ENCODE peak calls at places on chromosome 12, in nine cellular contexts. I is upper lobe of right lung, K is psoas muscle, Q is GM13976, Z is choroid plexus epithelial cell, V is GM10248, N is osteocyte, E is progenitor cell of endocrine pancreas, H is astrocyte of the spinal cord. X is an unnamed sample.

GRCh38 chr12:132362966-132363660 is 33.7 kb upstream of the GALNT9 start:
- DNase-seq in Z (no peak), H (no peak), N (no peak), V (no peak), K (no peak), E (no peak), I (peak), Q (no peak), X (no peak)

GRCh38 chr12:8603858-8604257 is 8.8 kb downstream of the AICDA start:
- DNase-seq in Z (peak), H (no peak), I (no peak), K (no peak), N (no peak), E (no peak), Q (no peak), V (no peak), X (no peak)

GRCh38 chr12:125032466-125033152 is 32.6 kb upstream of the AACS start:
- DNase-seq in I (peak), V (no peak), K (no peak), Z (no peak), N (no peak), Q (no peak), E (no peak), H (no peak), X (no peak)

GRCh38 chr12:126936181-126936851 is 1330.7 kb upstream of the TMEM132C start:
- DNase-seq in E (no peak), K (peak), N (no peak), I (no peak), V (no peak), Q (no peak), Z (no peak), H (peak), X (no peak)

GRCh38 chr12:58502236-58502635 is 418.1 kb downstream of the LRIG3 start:
- DNase-seq in N (no peak), K (no peak), Z (peak), Q (no peak), V (no peak), E (no peak), H (peak), I (no peak), X (no peak)

GRCh38 chr12:77995436-77996167 is 164.9 kb downstream of the NAV3 start:
- DNase-seq in V (peak), K (no peak), H (peak), I (no peak), Q (peak), N (no peak), Z (peak), E (no peak), X (no peak)

GRCh38 chr12:53454710-53455109 is 2.8 kb downstream of the PCBP2 start:
- DNase-seq in K (no peak), Z (no peak), I (no peak), E (no peak), H (no peak), V (no peak), N (no peak), Q (no peak), X (no peak)

GRCh38 chr12:119695034-119695433 is 27.1 kb downstream of the PRKAB1 start:
- DNase-seq in N (no peak), E (no peak), Z (peak), V (no peak), I (no peak), K (no peak), Q (peak), H (no peak), X (no peak)

GRCh38 chr12:8780389-8780788 is 42.0 kb upstream of the A2ML1 start:
- DNase-seq in I (no peak), H (peak), K (no peak), N (no peak), Q (peak), V (no peak), Z (peak), E (no peak), X (peak)

GRCh38 chr12:10358131-10358530 is 31.7 kb downstream of the KLRK1 start:
- DNase-seq in V (no peak), I (no peak), H (no peak), E (no peak), Q (no peak), Z (no peak), K (no peak), N (no peak), X (no peak)

GRCh38 chr12:88553941-88554658 is 26.2 kb downstream of the KITLG start:
- DNase-seq in Q (no peak), E (no peak), N (no peak), H (peak), I (no peak), K (no peak), Z (peak), V (no peak), X (no peak)

GRCh38 chr12:3285570-3285969 is 205.4 kb upstream of the PRMT8 start:
- DNase-seq in Q (no peak), I (no peak), K (no peak), E (no peak), Z (no peak), N (no peak), H (no peak), V (no peak), X (no peak)

GRCh38 chr12:119020377-119021360 is 39.3 kb downstream of the SRRM4 start:
- DNase-seq in H (no peak), E (peak), N (peak), Q (peak), K (no peak), I (peak), Z (no peak), V (peak), X (peak)

GRCh38 chr12:94143444-94143843 is 4.9 kb upstream of the PLXNC1 start:
- DNase-seq in V (no peak), H (no peak), N (no peak), K (no peak), Q (no peak), Z (no peak), E (no peak), I (no peak), X (no peak)

GRCh38 chr12:94141004-94141764 is 7.2 kb upstream of the PLXNC1 start:
- DNase-seq in N (no peak), Q (no peak), E (no peak), Z (no peak), H (no peak), K (no peak), V (no peak), I (no peak), X (no peak)

GRCh38 chr12:94139816-94140215 is 8.6 kb upstream of the PLXNC1 start:
- DNase-seq in E (no peak), Z (no peak), V (no peak), H (no peak), K (no peak), I (no peak), Q (no peak), N (no peak), X (no peak)

GRCh38 chr12:94141892-94142291 is 6.5 kb upstream of the PLXNC1 start:
- DNase-seq in V (no peak), E (no peak), H (no peak), I (no peak), Q (no peak), Z (no peak), K (no peak), N (no peak), X (no peak)

DNA sequence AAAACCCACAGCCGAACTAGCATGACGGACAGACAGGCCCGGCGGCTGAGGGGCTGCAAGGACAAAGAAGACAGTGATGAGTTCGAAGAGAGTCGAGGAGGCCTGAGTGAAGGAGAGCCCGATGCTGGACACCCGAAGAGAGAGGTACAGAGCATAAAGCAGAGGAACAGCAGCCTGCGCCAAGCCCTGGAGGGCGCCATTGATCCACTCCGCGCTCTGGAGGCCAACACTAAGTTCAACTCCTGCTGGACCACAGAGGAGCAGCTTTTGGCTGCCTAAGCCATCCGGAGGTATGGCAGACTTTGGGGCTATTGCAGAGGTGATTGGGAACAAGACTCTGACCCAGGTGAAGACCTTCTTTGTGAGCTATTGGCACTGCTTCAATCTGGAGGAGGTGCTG is 7.8 kb upstream of the PLXNC1 start:
- DNase-seq in H (no peak), K (no peak), N (no peak), E (no peak), Q (peak), I (no peak), Z (peak), V (peak), X (peak)
- TF ChIP-seq CTCF in H (peak), K (no peak), N (peak), E (peak), Q (peak), I (peak), Z (peak), V (peak), X (peak)

DNA sequence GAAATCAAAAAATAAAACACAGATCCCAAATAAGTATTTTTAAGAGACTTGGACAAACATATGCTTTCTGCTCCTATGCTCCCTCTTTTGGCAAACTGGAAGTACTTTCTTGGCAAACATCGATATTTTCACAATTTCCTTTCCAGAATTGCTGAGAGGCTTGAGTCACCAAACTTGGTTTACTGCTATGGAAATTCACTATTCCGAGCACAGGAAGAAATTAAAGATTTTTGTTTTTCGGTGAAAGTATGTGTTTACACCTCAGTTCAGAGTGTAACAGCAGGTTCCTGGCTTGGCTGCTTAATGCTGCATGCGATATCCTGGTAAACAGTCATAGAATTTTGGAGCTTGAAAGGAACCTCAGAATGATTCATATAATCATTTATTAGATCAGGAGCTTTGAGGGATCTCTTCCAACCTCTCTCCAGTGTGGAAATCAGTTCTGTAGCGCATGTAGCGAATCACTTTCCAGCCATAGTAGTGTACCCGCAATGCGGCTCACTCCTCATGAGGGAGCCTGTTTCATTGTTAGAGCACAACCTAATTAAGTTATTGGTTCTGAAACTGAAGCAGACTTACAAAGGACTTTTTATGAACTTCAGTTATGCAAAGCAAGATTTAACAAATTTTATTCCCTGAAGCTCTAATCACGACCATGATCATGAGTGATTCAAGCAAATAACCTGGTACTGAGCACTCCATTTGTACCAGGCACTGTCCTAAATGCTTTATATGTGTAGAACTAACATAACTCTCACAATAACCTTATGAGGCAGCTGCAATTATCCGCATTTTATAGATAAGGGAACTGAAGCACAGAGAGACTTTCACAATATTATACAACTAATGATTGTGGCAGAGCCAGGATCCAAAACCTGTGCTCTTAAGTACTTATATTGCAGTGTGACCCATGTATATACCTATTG is 56.4 kb upstream of the ATP2A2 start:
- DNase-seq in E (no peak), Z (peak), Q (no peak), V (no peak), H (peak), N (no peak), I (no peak), K (no peak), X (no peak)
- TF ChIP-seq CTCF in E (peak), Z (peak), Q (no peak), V (no peak), H (peak), N (peak), I (peak), K (peak), X (peak)

GRCh38 chr12:5971194-5971850 is 26.3 kb upstream of the ANO2 start:
- DNase-seq in I (no peak), E (peak), V (no peak), N (peak), Z (no peak), H (no peak), Q (no peak), K (no peak), X (no peak)

GRCh38 chr12:5967645-5968415 is 22.8 kb upstream of the ANO2 start:
- DNase-seq in Q (no peak), H (no peak), E (no peak), I (no peak), V (no peak), N (peak), Z (no peak), K (no peak), X (no peak)

GRCh38 chr12:5969156-5969973 is 24.3 kb upstream of the ANO2 start:
- DNase-seq in Z (no peak), N (no peak), E (no peak), H (no peak), V (no peak), K (no peak), I (no peak), Q (no peak), X (no peak)

GRCh38 chr12:5973461-5974115 is 28.5 kb upstream of the ANO2 start:
- DNase-seq in H (no peak), K (no peak), V (no peak), Q (no peak), E (no peak), I (no peak), N (no peak), Z (no peak), X (no peak)

GRCh38 chr12:5969974-5970690 is 25.1 kb upstream of the ANO2 start:
- DNase-seq in V (no peak), Q (no peak), E (no peak), K (no peak), I (no peak), H (no peak), Z (no peak), N (peak), X (no peak)
- TF ChIP-seq CTCF in V (no peak), Q (no peak), E (peak), K (no peak), I (no peak), H (no peak), Z (peak), N (no peak), X (no peak)

GRCh38 chr12:46354111-46354798 is 18.3 kb downstream of the SLC38A2 start:
- DNase-seq in K (no peak), Q (peak), Z (peak), H (no peak), N (no peak), V (no peak), I (no peak), E (no peak), X (no peak)
- TF ChIP-seq CTCF in K (peak), Q (no peak), Z (peak), H (no peak), N (peak), V (no peak), I (no peak), E (no peak), X (no peak)

GRCh38 chr12:131115766-131116165 is 162.1 kb downstream of the ADGRD1 start:
- DNase-seq in N (no peak), V (no peak), Z (no peak), H (no peak), Q (no peak), E (no peak), K (no peak), I (peak), X (no peak)

GRCh38 chr12:131114942-131115584 is 161.4 kb downstream of the ADGRD1 start:
- DNase-seq in I (peak), H (no peak), V (no peak), Z (peak), K (peak), Q (no peak), N (no peak), E (no peak), X (no peak)

GRCh38 chr12:131117438-131118245 is 163.9 kb downstream of the ADGRD1 start:
- DNase-seq in Z (no peak), N (no peak), Q (no peak), H (no peak), V (no peak), I (peak), E (no peak), K (no peak), X (no peak)

GRCh38 chr12:131118366-131118765 is 164.7 kb downstream of the ADGRD1 start:
- DNase-seq in N (no peak), V (no peak), I (peak), Q (no peak), H (no peak), E (no peak), K (no peak), Z (no peak), X (no peak)

GRCh38 chr12:131116437-131117117 is 162.9 kb downstream of the ADGRD1 start:
- DNase-seq in Z (peak), V (no peak), H (no peak), Q (no peak), I (no peak), K (peak), E (no peak), N (no peak), X (no peak)
- TF ChIP-seq CTCF in Z (peak), V (peak), H (no peak), Q (no peak), I (peak), K (peak), E (peak), N (peak), X (peak)

GRCh38 chr12:21453312-21453852 is 15.9 kb downstream of the PYROXD1 start:
- DNase-seq in I (no peak), E (no peak), Z (no peak), K (no peak), N (no peak), V (peak), H (no peak), Q (peak), X (no peak)

GRCh38 chr12:21456291-21456780 is 18.9 kb downstream of the PYROXD1 start:
- DNase-seq in V (no peak), N (no peak), Z (no peak), Q (no peak), H (no peak), I (no peak), E (no peak), K (no peak), X (peak)

GRCh38 chr12:21451529-21451928 is 14.1 kb downstream of the PYROXD1 start:
- DNase-seq in K (no peak), Z (peak), I (no peak), E (no peak), N (no peak), H (peak), V (no peak), Q (no peak), X (no peak)
- TF ChIP-seq CTCF in K (no peak), Z (no peak), I (no peak), E (peak), N (peak), H (peak), V (no peak), Q (no peak), X (no peak)

DNA sequence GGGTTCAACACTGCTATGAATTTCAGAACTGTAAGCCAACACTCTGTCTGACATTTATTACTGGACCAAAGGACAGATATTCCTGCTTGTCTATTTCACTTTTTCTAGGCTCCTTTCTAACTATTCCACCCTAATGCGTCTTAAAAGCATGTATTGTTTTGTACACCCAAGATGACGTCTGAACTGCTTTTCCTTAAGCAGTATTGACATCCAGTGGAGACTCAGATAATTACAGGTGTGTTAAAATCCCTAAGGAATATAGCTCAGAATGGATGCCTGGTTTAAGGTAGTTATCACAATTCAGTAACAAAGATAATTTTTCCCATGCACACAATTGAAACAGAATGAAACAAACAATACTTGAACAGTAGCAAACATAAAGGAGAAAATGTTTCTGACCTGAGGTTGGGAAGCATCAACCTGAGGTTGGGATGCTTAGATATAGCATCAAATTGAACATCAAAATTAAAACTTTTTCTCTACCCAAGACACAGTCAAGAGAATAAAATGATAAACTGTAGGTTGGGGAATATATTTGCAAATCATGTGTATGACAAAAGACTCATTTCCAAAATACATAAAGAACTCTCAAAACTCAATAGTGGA is 93.7 kb upstream of the PTPRR start:
- DNase-seq in Q (no peak), K (no peak), I (no peak), H (peak), Z (peak), E (no peak), N (no peak), V (no peak), X (no peak)
- TF ChIP-seq CTCF in Q (no peak), K (peak), I (peak), H (peak), Z (peak), E (peak), N (peak), V (no peak), X (no peak)

X was measured in activated CD8-positive, alpha-beta T cell treated with anti-CD3 and anti-CD28 coated beads for 36 hours.